ENCODE peak calls at places on chromosomes 1 and 21, in ten cellular contexts. T is SK-N-DZ; P is activated CD8-positive, alpha-beta memory T cell treated with anti-CD3 and anti-CD28 coated beads for 1 hour; O is renal cortical epithelial cell; J is kidney tubule cell; D is cardiac fibroblast; F is activated T-helper 1 cell treated with anti-CD3 and anti-CD28 coated beads, Interleukin-2, amount 50 U/mL, for 16 hours; U is HS-5; X is transverse colon; V is uterus. M is an unnamed sample.

GRCh38 chr1:193216920-193217319 is 30.5 kb upstream of the B3GALT2 start:
- DNase-seq in P (no peak), F (no peak), U (no peak), O (no peak), D (no peak), T (no peak), X (no peak), V (no peak), J (no peak), M (no peak)

GRCh38 chr1:82073659-82074058 is 272.9 kb downstream of the ADGRL2 start:
- DNase-seq in X (no peak), T (no peak), O (no peak), F (no peak), D (no peak), P (no peak), V (no peak), J (no peak), U (no peak), M (no peak)

GRCh38 chr1:191519519-191519918 is 638.7 kb upstream of the RGS18 start:
- DNase-seq in X (no peak), V (no peak), O (peak), F (no peak), T (no peak), P (no peak), D (no peak), U (no peak), J (peak), M (no peak)

GRCh38 chr1:30900931-30901560 is 7.5 kb downstream of the SDC3 start:
- DNase-seq in D (no peak), F (no peak), J (no peak), V (no peak), X (no peak), O (no peak), U (no peak), P (no peak), T (no peak), M (no peak)

GRCh38 chr1:48250572-48250971 is 28.1 kb downstream of the SLC5A9 start:
- DNase-seq in U (no peak), T (no peak), F (no peak), O (no peak), V (no peak), D (no peak), X (peak), P (no peak), J (no peak), M (no peak)

GRCh38 chr1:178867670-178868069 is 3.2 kb downstream of the ANGPTL1 start:
- DNase-seq in X (no peak), P (no peak), V (no peak), T (no peak), U (no peak), F (no peak), D (peak), J (no peak), O (no peak), M (no peak)

GRCh38 chr21:45640888-45641479 is 2.5 kb upstream of the PCBP3 start:
- DNase-seq in J (no peak), P (no peak), U (no peak), F (no peak), V (no peak), D (peak), O (no peak), X (peak), T (peak), M (no peak)

GRCh38 chr1:110005971-110006370 is 21.4 kb downstream of the AHCYL1 start:
- DNase-seq in V (no peak), X (no peak), J (no peak), U (no peak), P (no peak), T (no peak), F (no peak), O (no peak), D (no peak), M (no peak)

GRCh38 chr1:18394563-18395156 is 86.1 kb upstream of the KLHDC7A start:
- DNase-seq in F (no peak), O (no peak), U (no peak), P (no peak), X (no peak), T (no peak), J (no peak), D (no peak), V (no peak), M (no peak)

GRCh38 chr21:42262826-42263225 is 43.9 kb downstream of the ABCG1 start:
- DNase-seq in V (peak), J (peak), F (no peak), T (no peak), X (peak), D (peak), U (no peak), O (peak), P (no peak), M (no peak)

GRCh38 chr1:209319549-209319948 is 264.0 kb upstream of the CAMK1G start:
- DNase-seq in F (no peak), P (no peak), X (no peak), T (no peak), V (no peak), U (no peak), D (no peak), J (peak), O (no peak), M (no peak)

GRCh38 chr21:25925936-25926335 is 191.2 kb downstream of the GABPA start:
- DNase-seq in U (no peak), J (no peak), O (no peak), V (peak), T (no peak), X (no peak), D (peak), P (no peak), F (no peak), M (no peak)

GRCh38 chr21:42215942-42216725 is 2.8 kb upstream of the ABCG1 start:
- DNase-seq in X (no peak), F (no peak), T (no peak), P (no peak), V (no peak), U (no peak), D (no peak), O (no peak), J (no peak), M (no peak)